ENCODE peak calls at places on chromosomes 6 and 20, in five cellular contexts. L, Y, E, A and R are unnamed samples. For H3K36me3, the result is how much of the 10 kb centered on the place peaks cover.

GRCh38 chr6:107932580-107932979 is 25.4 kb downstream of the SEC63 start:
- DNase-seq in L (no peak), Y (no peak), E (no peak), A (no peak), R (no peak)

GRCh38 chr20:51366155-51366886 is 176.2 kb downstream of the NFATC2 start:
- DNase-seq in L (peak), Y (peak), E (no peak), A (peak), R (peak)

GRCh38 chr6:137218473-137218916 is 690 bp downstream of the IFNGR1 start:
- DNase-seq in L (peak), Y (no peak), E (peak), A (peak), R (no peak)

GRCh38 chr6:4607793-4608192 is 168.4 kb upstream of the CDYL start:
- DNase-seq in L (no peak), Y (no peak), E (no peak), A (no peak), R (no peak)

GRCh38 chr6:135774006-135774405 is 77.5 kb upstream of the PDE7B start:
- DNase-seq in L (no peak), Y (no peak), E (no peak), A (no peak), R (no peak)

GRCh38 chr6:142485256-142485655 is 183.4 kb downstream of the ADGRG6 start:
- DNase-seq in L (no peak), Y (no peak), E (no peak), A (no peak), R (no peak)

GRCh38 chr6:98833101-98834059 is 994 bp upstream of the POU3F2 start:
- DNase-seq in L (no peak), Y (peak), E (no peak), A (no peak), R (no peak)

GRCh38 chr6:170584954-170585498 is 589 bp upstream of the PDCD2 start:
- DNase-seq in L (no peak), Y (no peak), E (peak), A (no peak), R (no peak)

GRCh38 chr20:42577193-42577592 is 612.5 kb downstream of the PTPRT start:
- DNase-seq in L (no peak), Y (no peak), E (no peak), A (no peak), R (no peak)

GRCh38 chr6:82588859-82589412 is 225.3 kb downstream of the TPBG start:
- DNase-seq in L (no peak), Y (no peak), E (no peak), A (no peak), R (no peak)

GRCh38 chr6:113980937-113981554 is 10.1 kb upstream of the HDAC2 start:
- DNase-seq in L (no peak), Y (no peak), E (no peak), A (no peak), R (no peak)

GRCh38 chr6:5765141-5765760 is 241.5 kb downstream of the NRN1 start:
- DNase-seq in L (no peak), Y (peak), E (no peak), A (no peak), R (no peak)

GRCh38 chr6:77457720-77458349 is 5.5 kb downstream of the HTR1B start:
- DNase-seq in L (peak), Y (peak), E (no peak), A (peak), R (peak)

GRCh38 chr20:38870733-38871559 is 55.3 kb upstream of the FAM83D start:
- DNase-seq in L (no peak), Y (no peak), E (no peak), A (no peak), R (no peak)

GRCh38 chr6:114216789-114217467 is 125.9 kb downstream of the HS3ST5 start:
- DNase-seq in L (no peak), Y (no peak), E (no peak), A (peak), R (no peak)

GRCh38 chr6:100115702-100116101 is 121.7 kb upstream of the MCHR2 start:
- DNase-seq in L (no peak), Y (no peak), E (no peak), A (no peak), R (peak)

GRCh38 chr20:40506567-40506966 is 182.5 kb downstream of the MAFB start:
- DNase-seq in L (peak), Y (peak), E (peak), A (peak), R (peak)

GRCh38 chr6:111759836-111760785 is 113.1 kb downstream of the FYN start:
- DNase-seq in L (peak), Y (no peak), E (no peak), A (no peak), R (no peak)

GRCh38 chr6:139028658-139029469 is at the start of gene ABRACL:
- DNase-seq in L (peak), Y (peak), E (peak), A (peak), R (no peak)

GRCh38 chr20:56706867-56707360 is 77.8 kb downstream of the TFAP2C start:
- DNase-seq in L (no peak), Y (no peak), E (peak), A (no peak), R (no peak)

GRCh38 chr6:98039876-98040605 is 757.0 kb upstream of the MMS22L start:
- DNase-seq in L (no peak), Y (no peak), E (no peak), A (no peak), R (no peak)

DNA sequence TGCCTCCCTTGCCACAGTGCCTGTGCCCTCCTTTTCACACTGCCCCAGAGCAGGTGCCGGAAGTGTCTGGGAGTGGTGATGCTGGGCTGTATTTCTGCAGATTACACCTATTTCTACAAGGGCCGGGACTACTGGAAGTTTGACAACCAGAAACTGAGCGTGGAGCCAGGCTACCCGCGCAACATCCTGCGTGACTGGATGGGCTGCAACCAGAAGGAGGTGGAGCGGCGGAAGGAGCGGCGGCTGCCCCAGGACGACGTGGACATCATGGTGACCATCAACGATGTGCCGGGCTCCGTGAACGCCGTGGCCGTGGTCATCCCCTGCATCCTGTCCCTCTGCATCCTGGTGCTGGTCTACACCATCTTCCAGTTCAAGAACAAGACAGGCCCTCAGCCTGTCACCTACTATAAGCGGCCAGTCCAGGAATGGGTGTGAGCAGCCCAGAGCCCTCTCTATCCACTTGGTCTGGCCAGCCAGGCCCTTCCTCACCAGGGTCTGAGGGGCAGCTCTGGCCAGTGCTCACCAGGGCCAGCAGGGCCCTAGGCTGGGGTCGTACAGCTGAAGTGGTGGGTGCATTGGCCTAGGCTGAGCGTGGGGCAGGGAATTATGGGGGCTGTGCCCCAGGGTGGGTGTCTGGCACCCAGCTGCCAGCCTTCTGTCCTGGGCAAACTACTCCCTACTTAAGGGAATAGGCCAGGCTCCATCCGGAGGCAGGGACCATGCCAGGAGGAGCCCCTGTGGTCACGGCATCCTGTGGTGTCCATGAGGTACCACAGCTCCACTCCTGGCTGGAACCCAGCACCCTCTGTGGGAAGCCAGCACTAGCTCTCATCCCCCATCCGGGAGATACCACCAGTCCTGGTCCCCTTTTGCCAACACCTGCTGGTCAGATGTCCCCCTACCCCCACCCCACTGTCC is 3.5 kb downstream of the MMP24OS start:
- DNase-seq in L (no peak), Y (no peak), E (no peak), A (no peak), R (no peak)
- H3K36me3 ChIP-seq in L (under half), Y (under half), E (under half), A (under half), R (under half)

GRCh38 chr6:52573295-52573694 is 3.6 kb downstream of the TRAM2 start:
- DNase-seq in L (no peak), Y (no peak), E (no peak), A (no peak), R (no peak)
- TF ChIP-seq CTCF in L (peak), Y (no peak), E (no peak), A (no peak), R (peak)

GRCh38 chr6:16857969-16858592 is 96.8 kb upstream of the ATXN1 start:
- DNase-seq in L (no peak), Y (no peak), E (no peak), A (no peak), R (no peak)
- H3K4me3 ChIP-seq in L (no peak), Y (no peak), E (no peak), A (no peak), R (no peak)

DNA sequence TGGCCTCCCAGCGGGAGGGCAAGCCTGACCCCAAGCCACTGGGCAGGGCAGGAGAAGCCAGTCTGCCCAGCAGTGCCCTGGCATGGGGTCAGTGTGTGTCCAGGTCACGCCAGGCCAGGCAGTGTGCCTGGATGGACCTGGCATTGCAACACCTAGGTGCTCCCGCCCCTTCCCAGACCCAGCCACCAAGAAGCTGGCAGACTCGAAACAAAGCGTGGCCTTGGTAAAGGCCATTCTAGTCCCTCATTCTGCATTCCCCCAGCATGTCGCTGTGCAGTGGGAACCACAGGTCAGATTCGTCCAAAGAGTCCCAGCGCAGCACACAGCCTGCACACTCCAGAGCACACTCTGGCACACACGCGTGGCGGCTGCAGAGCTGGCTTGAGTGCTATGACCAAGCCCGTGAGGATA is 19.3 kb upstream of the APMAP start:
- DNase-seq in L (no peak), Y (no peak), E (no peak), A (peak), R (no peak)
- H3K36me3 ChIP-seq in L (under half), Y (under half), E (under half), A (under half), R (under half)

DNA sequence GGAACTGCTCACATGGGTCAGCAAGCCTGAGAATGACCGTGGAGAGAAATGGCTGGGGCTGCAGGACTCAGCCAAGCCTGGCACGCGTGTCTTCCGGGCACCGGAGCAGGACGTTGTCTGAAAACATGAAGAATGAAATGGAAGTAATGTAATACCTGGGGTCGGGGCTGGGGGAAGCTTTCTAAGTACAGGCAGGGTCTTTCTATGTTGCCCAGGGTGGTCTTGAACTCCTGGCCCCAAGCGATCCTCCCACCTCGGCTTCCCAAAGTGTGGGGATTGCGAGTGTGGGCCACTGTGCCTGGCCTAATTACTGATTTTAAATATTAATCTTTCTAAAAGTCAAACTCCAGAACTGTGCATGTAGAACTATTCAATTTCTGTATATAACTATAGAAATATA is 155.5 kb upstream of the AKAP12 start:
- DNase-seq in L (no peak), Y (no peak), E (no peak), A (no peak), R (no peak)
- TF ChIP-seq CTCF in L (no peak), Y (no peak), E (no peak), A (no peak), R (no peak)

DNA sequence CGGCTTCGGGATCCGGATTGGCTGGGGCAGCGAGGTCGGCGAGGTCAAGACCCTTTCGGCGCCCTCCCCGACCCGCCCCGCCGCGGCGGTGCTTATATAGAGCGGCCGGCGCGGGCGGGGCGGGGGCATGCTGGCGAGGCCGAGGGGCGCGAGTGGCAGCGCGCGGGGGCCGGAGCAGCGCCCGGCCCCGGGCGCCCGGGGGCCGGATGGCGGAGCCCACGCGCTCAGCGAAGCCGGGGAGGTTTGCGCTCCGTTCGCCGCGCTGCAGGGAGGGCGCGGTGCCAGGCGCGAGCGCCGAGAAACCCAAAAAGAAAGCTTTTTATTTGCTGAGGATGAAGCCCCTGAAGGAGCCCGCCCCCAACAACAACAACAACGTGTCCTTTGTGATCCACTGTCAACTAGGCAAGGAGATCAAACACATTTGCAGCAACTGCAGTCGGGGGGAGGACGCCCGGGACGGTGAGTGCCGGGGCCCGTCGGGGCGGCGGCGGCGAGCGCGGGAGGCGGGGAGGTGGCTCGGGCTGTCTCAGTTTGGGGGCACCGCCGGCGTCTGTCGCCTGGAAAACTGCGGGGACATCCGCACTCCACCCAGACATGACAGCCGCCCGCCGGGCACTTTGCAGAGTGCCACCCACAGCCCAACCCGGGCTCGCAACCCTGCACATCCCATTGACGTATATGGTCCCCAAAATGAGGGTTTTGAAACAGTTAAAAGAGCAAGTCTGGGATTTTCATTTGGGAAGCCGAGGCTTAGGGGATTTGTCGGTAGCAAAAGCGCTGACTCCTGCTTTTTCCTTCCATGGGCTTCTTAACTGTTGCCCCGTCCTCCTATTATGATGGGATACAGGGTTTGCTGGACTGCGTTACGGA is 297.3 kb downstream of the PHACTR1 start:
- DNase-seq in L (no peak), Y (peak), E (no peak), A (no peak), R (no peak)
- H3K4me3 ChIP-seq in L (peak), Y (peak), E (peak), A (peak), R (peak)

GRCh38 chr6:31210119-31210518 is 39.6 kb upstream of the POU5F1 start:
- DNase-seq in L (no peak), Y (no peak), E (no peak), A (no peak), R (no peak)
- H3K36me3 ChIP-seq in L (under half), Y (under half), E (under half), A (under half), R (under half)

GRCh38 chr20:12355185-12355584 is 437.5 kb downstream of the BTBD3 start:
- DNase-seq in L (no peak), Y (no peak), E (no peak), A (no peak), R (no peak)

GRCh38 chr20:12354725-12355124 is 437.0 kb downstream of the BTBD3 start:
- DNase-seq in L (no peak), Y (no peak), E (no peak), A (no peak), R (no peak)

GRCh38 chr20:12358655-12359009 is 440.9 kb downstream of the BTBD3 start:
- DNase-seq in L (no peak), Y (no peak), E (no peak), A (no peak), R (no peak)

DNA sequence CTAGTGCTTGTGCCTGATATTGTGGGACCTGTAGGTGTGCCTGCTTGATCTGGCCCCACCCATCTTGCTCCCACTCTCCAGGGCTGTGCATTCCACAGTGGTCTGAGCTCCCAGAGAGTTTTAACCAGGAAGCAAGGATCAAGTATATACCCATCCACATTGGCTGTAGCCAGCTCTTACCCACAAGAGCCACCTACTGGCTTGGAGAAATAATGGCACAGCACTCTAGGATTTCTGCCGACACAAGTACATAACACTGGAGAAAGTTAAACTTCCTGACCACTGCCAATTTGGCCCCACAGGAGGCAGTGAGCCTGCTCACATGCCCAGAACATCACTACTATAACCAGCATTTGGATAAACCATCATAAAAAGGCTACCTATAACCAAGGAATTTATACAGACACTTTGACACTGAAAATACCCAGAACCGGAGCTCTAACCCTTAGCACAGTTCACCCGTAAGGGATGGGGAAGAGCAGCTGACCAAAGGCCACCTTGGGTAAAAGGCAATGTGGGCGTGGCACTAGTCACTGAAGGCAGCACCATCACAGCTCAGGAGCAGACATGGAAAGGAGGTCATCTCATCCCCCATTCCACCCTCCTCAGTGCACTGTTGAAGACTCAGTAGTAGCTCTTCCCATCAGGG is 440.4 kb downstream of the BTBD3 start:
- DNase-seq in L (no peak), Y (no peak), E (no peak), A (no peak), R (no peak)
- TF ChIP-seq CTCF in L (peak), Y (no peak), E (no peak), A (no peak), R (no peak)